ENCODE peak calls at places on chromosome 1, in nine cellular contexts. N is anterior cingulate cortex; C is adrenal gland; E is kidney tubule cell; Z is activated CD8-positive, alpha-beta memory T cell treated with anti-CD3 and anti-CD28 coated beads, Interleukin-2, amount 10 ng/mL, durations not matched to agents 7 days and 5 days; Q is amniotic stem cell; X is fibroblast of the conjunctiva; K is H4; A is iris pigment epithelial cell. H is an unnamed sample.

GRCh38 chr1:206890690-206891089 is 6.6 kb upstream of the IL24 start:
- DNase-seq in X (no peak), A (peak; percentile 83), K (peak; percentile 89), Q (no peak), E (no peak), N (no peak), Z (no peak), C (peak; percentile 35), H (no peak)

GRCh38 chr1:177913762-177914540 is 55.9 kb downstream of the SEC16B start:
- DNase-seq in N (no peak), C (no peak), A (peak; percentile 56), Z (no peak), X (peak; percentile 30), Q (no peak), E (peak; percentile 34), K (no peak), H (no peak)

GRCh38 chr1:7852778-7853177 is at the start of gene UTS2:
- DNase-seq in A (no peak), K (no peak), Q (no peak), E (no peak), C (no peak), Z (no peak), X (no peak), N (no peak), H (no peak)

GRCh38 chr1:24903011-24903461 is 27.0 kb downstream of the RUNX3 start:
- DNase-seq in X (no peak), C (peak; percentile 0), K (no peak), E (no peak), Q (no peak), N (no peak), Z (peak; percentile 41), A (no peak), H (no peak)

GRCh38 chr1:111399792-111400610 is 27.5 kb downstream of the OVGP1 start:
- DNase-seq in C (peak; percentile 44), A (peak; percentile 50), Z (peak; percentile 56), E (peak; percentile 42), K (no peak), Q (peak; percentile 46), N (no peak), X (no peak), H (no peak)

GRCh38 chr1:47650205-47650604 is 212.4 kb downstream of the FOXD2 start:
- DNase-seq in E (peak; percentile 100), Z (no peak), A (peak; percentile 98), K (peak; percentile 91), C (no peak), N (no peak), X (peak; percentile 63), Q (no peak), H (peak; percentile 66)

GRCh38 chr1:176575991-176576390 is 113.0 kb downstream of the PAPPA2 start:
- DNase-seq in E (no peak), Q (no peak), A (no peak), N (no peak), X (no peak), Z (no peak), K (no peak), C (no peak), H (no peak)

GRCh38 chr1:6497215-6497866 is 5.9 kb upstream of the PLEKHG5 start:
- DNase-seq in X (no peak), C (peak; percentile 73), Z (peak; percentile 60), N (no peak), Q (no peak), E (peak; percentile 65), K (no peak), A (peak; percentile 15), H (no peak)

GRCh38 chr1:40838045-40838979 is 23.9 kb downstream of the CITED4 start:
- DNase-seq in A (no peak), X (no peak), N (no peak), C (no peak), K (no peak), Q (no peak), Z (no peak), E (no peak), H (no peak)

GRCh38 chr1:160167580-160167979 is 16.2 kb downstream of the ATP1A4 start:
- DNase-seq in K (no peak), C (no peak), Q (no peak), A (no peak), E (no peak), X (no peak), N (no peak), Z (no peak), H (no peak)

H was measured in HFF-Myc.